ENCODE peak calls at places on chromosomes 2 and 18, in four cellular contexts. F is stimulated activated CD8-positive, alpha-beta memory T cell treated with anti-CD3 and anti-CD28 coated beads, Interleukin-15, amount 100 ng/mL, for 24 hours; X is kidney tubule cell; C is AG09309. Q is an unnamed sample.

GRCh38 chr2:192286093-192286701 is 91.5 kb upstream of the TMEFF2 start:
- DNase-seq in X (peak; percentile 29), C (peak; percentile 28), F (no peak), Q (peak; percentile 15)

GRCh38 chr18:73827801-73828200 is 319.8 kb downstream of the FBXO15 start:
- DNase-seq in X (no peak), C (no peak), F (no peak), Q (no peak)

GRCh38 chr2:133607679-133608078 is 39.4 kb upstream of the NCKAP5 start:
- DNase-seq in C (peak; percentile 55), X (peak; percentile 88), F (no peak), Q (no peak)

GRCh38 chr2:7999683-8000476 is 682.0 kb upstream of the ID2 start:
- DNase-seq in X (no peak), C (no peak), F (no peak), Q (no peak)

GRCh38 chr2:237012577-237013237 is 73.0 kb upstream of the COPS8 start:
- DNase-seq in C (no peak), F (no peak), X (no peak), Q (no peak)

GRCh38 chr2:222196159-222196558 is 102.6 kb downstream of the PAX3 start:
- DNase-seq in F (no peak), C (no peak), X (no peak), Q (no peak)

GRCh38 chr2:101442042-101442666 is 32.8 kb downstream of the RFX8 start:
- DNase-seq in X (peak; percentile 35), C (peak; percentile 39), F (no peak), Q (no peak)

GRCh38 chr2:238027591-238028415 is 33.0 kb upstream of the SCLY start:
- DNase-seq in C (no peak), X (no peak), F (no peak), Q (no peak)

GRCh38 chr2:187482796-187483195 is 34.7 kb upstream of the CALCRL start:
- DNase-seq in C (no peak), F (no peak), X (no peak), Q (no peak)

GRCh38 chr2:18149660-18150246 is 271.3 kb downstream of the KCNS3 start:
- DNase-seq in X (peak; percentile 56), F (no peak), C (no peak), Q (peak; percentile 27)

GRCh38 chr2:42298132-42298531 is 62.9 kb downstream of the COX7A2L start:
- DNase-seq in C (no peak), F (no peak), X (no peak), Q (no peak)

GRCh38 chr2:70919672-70920366 is 15.9 kb upstream of the ATP6V1B1 start:
- DNase-seq in F (peak; percentile 59), C (peak; percentile 33), X (peak; percentile 77), Q (peak; percentile 23)

Q was measured in AG09319.